ENCODE peak calls at places on chromosomes 6 and 20, in six cellular contexts. R is heart right ventricle; L is GM23338; Z is stimulated activated CD4-positive, alpha-beta T cell treated with anti-CD3 and anti-CD28 coated beads, Interleukin-1b, Interleukin-23, amount 100 ng/mL, for 4 hours; S is CD4-positive, alpha-beta T cell; M is GM12865. Q is an unnamed sample.

GRCh38 chr20:8043687-8044278 is 24.2 kb upstream of the TMX4 start:
- DNase-seq in R (no peak), L (peak), Z (no peak), S (no peak), M (peak), Q (no peak)

GRCh38 chr6:116797585-116797984 is 31.3 kb downstream of the GPRC6A start:
- DNase-seq in R (no peak), L (no peak), Z (no peak), S (no peak), M (no peak), Q (no peak)

GRCh38 chr20:50169329-50169823 is 15.9 kb upstream of the PEDS1 start:
- DNase-seq in R (peak), L (peak), Z (peak), S (peak), M (peak), Q (peak)

GRCh38 chr6:22041797-22042489 is 254.9 kb downstream of the PRL start:
- DNase-seq in R (no peak), L (no peak), Z (no peak), S (no peak), M (no peak), Q (no peak)

GRCh38 chr6:43709654-43710303 is 22.2 kb upstream of the MRPS18A start:
- DNase-seq in R (no peak), L (no peak), Z (no peak), S (no peak), M (no peak), Q (peak)

GRCh38 chr6:65638047-65638831 is 68.8 kb downstream of the EYS start:
- DNase-seq in R (no peak), L (peak), Z (no peak), S (no peak), M (peak), Q (no peak)

GRCh38 chr6:958531-958930 is 265.6 kb upstream of the EXOC2 start:
- DNase-seq in R (no peak), L (no peak), Z (no peak), S (no peak), M (no peak), Q (no peak)

GRCh38 chr6:16106991-16107787 is 21.7 kb upstream of the MYLIP start:
- DNase-seq in R (no peak), L (no peak), Z (no peak), S (no peak), M (no peak), Q (no peak)

GRCh38 chr6:444653-445275 is 53.2 kb downstream of the IRF4 start:
- DNase-seq in R (no peak), L (no peak), Z (peak), S (peak), M (no peak), Q (no peak)

GRCh38 chr6:118876201-118876600 is 17.8 kb upstream of the ASF1A start:
- DNase-seq in R (no peak), L (no peak), Z (no peak), S (no peak), M (no peak), Q (no peak)

GRCh38 chr20:40442181-40442963 is 246.7 kb downstream of the MAFB start:
- DNase-seq in R (no peak), L (peak), Z (no peak), S (no peak), M (no peak), Q (no peak)

GRCh38 chr6:149249370-149250357 is 67.8 kb upstream of the TAB2 start:
- DNase-seq in R (no peak), L (no peak), Z (no peak), S (no peak), M (no peak), Q (no peak)

GRCh38 chr6:144090384-144090783 is 5.0 kb downstream of the SF3B5 start:
- DNase-seq in R (no peak), L (no peak), Z (no peak), S (no peak), M (no peak), Q (no peak)

GRCh38 chr20:34216382-34216742 is 24.9 kb upstream of the ASIP start:
- DNase-seq in R (no peak), L (no peak), Z (no peak), S (no peak), M (no peak), Q (no peak)

GRCh38 chr6:24936641-24937317 is 1.0 kb upstream of the RIPOR2 start:
- DNase-seq in R (no peak), L (no peak), Z (no peak), S (peak), M (peak), Q (no peak)

GRCh38 chr6:157442296-157442695 is 61.3 kb downstream of the ZDHHC14 start:
- DNase-seq in R (no peak), L (no peak), Z (no peak), S (no peak), M (no peak), Q (no peak)

GRCh38 chr20:58471835-58472164 is 43.4 kb downstream of the APCDD1L start:
- DNase-seq in R (no peak), L (no peak), Z (no peak), S (no peak), M (no peak), Q (no peak)

GRCh38 chr6:7414811-7415210 is 25.2 kb downstream of the RIOK1 start:
- DNase-seq in R (no peak), L (peak), Z (no peak), S (no peak), M (no peak), Q (no peak)

GRCh38 chr20:23639490-23639958 is 1.8 kb upstream of the CST3 start:
- DNase-seq in R (no peak), L (no peak), Z (no peak), S (no peak), M (no peak), Q (no peak)

GRCh38 chr6:79180082-79180481 is 54.4 kb downstream of the HMGN3 start:
- DNase-seq in R (no peak), L (no peak), Z (no peak), S (no peak), M (no peak), Q (no peak)

GRCh38 chr20:14826926-14827325 is 489.5 kb upstream of the FLRT3 start:
- DNase-seq in R (no peak), L (no peak), Z (no peak), S (no peak), M (no peak), Q (no peak)

GRCh38 chr20:56702931-56703840 is 74.1 kb downstream of the TFAP2C start:
- DNase-seq in R (no peak), L (no peak), Z (no peak), S (no peak), M (no peak), Q (no peak)

GRCh38 chr20:38407321-38407720 is 27.8 kb downstream of the SNHG17 start:
- DNase-seq in R (peak), L (no peak), Z (no peak), S (no peak), M (no peak), Q (peak)

GRCh38 chr20:49982346-49983122 is at the start of gene SNAI1:
- DNase-seq in R (peak), L (peak), Z (peak), S (peak), M (peak), Q (peak)

GRCh38 chr6:40393641-40394040 is 193.5 kb downstream of the LRFN2 start:
- DNase-seq in R (no peak), L (no peak), Z (no peak), S (no peak), M (no peak), Q (no peak)

GRCh38 chr6:117545161-117545595 is 57.1 kb downstream of the GOPC start:
- DNase-seq in R (no peak), L (no peak), Z (no peak), S (no peak), M (no peak), Q (no peak)